ENCODE peak calls at places on chromosomes 4 and X, in six cellular contexts. H is H1, T is IMR-90, B is trophoblast cell, U is neuronal stem cell, K is H9. C is an unnamed sample.

GRCh38 chrX:10158279-10158939 is 1.6 kb downstream of the CLCN4 start:
- DNase-seq in H (peak), B (no peak), T (no peak), U (peak), K (peak), C (peak)

GRCh38 chrX:67555578-67556203 is 11.9 kb downstream of the AR start:
- DNase-seq in H (peak), K (peak), T (peak), B (peak), U (no peak), C (peak)

GRCh38 chrX:136768469-136769084 is 12.2 kb downstream of the ARHGEF6 start:
- DNase-seq in H (no peak), K (peak), T (peak), U (no peak), B (peak), C (peak)

GRCh38 chrX:25084446-25084845 is 68.7 kb upstream of the ARX start:
- DNase-seq in B (no peak), U (no peak), T (no peak), H (no peak), K (no peak), C (no peak)

GRCh38 chr4:125303058-125303457 is 11.7 kb upstream of the FAT4 start:
- DNase-seq in T (peak), B (no peak), U (no peak), H (no peak), K (no peak), C (peak)

GRCh38 chr4:30837131-30837539 is 117.0 kb downstream of the PCDH7 start:
- DNase-seq in H (no peak), T (peak), U (peak), B (peak), K (no peak), C (peak)

GRCh38 chrX:56794831-56795230 is 65.8 kb downstream of the NBDY start:
- DNase-seq in U (no peak), K (no peak), B (no peak), T (no peak), H (peak), C (no peak)

GRCh38 chr4:56038763-56039162 is 90.0 kb downstream of the CEP135 start:
- DNase-seq in B (no peak), H (no peak), K (no peak), U (no peak), T (no peak), C (no peak)

GRCh38 chr4:146488495-146489174 is 33.1 kb downstream of the SLC10A7 start:
- DNase-seq in H (no peak), T (peak), K (no peak), B (no peak), U (no peak), C (no peak)

GRCh38 chr4:70687821-70688794 is at the start of gene UTP3:
- DNase-seq in K (peak), B (peak), U (peak), T (peak), H (peak), C (peak)

GRCh38 chr4:114636192-114636935 is 37.8 kb downstream of the UGT8 start:
- DNase-seq in T (no peak), B (no peak), U (no peak), H (no peak), K (no peak), C (no peak)

GRCh38 chr4:566508-567295 is 9.4 kb downstream of the TMEM271 start:
- DNase-seq in H (no peak), K (no peak), T (peak), U (no peak), B (no peak), C (no peak)

DNA sequence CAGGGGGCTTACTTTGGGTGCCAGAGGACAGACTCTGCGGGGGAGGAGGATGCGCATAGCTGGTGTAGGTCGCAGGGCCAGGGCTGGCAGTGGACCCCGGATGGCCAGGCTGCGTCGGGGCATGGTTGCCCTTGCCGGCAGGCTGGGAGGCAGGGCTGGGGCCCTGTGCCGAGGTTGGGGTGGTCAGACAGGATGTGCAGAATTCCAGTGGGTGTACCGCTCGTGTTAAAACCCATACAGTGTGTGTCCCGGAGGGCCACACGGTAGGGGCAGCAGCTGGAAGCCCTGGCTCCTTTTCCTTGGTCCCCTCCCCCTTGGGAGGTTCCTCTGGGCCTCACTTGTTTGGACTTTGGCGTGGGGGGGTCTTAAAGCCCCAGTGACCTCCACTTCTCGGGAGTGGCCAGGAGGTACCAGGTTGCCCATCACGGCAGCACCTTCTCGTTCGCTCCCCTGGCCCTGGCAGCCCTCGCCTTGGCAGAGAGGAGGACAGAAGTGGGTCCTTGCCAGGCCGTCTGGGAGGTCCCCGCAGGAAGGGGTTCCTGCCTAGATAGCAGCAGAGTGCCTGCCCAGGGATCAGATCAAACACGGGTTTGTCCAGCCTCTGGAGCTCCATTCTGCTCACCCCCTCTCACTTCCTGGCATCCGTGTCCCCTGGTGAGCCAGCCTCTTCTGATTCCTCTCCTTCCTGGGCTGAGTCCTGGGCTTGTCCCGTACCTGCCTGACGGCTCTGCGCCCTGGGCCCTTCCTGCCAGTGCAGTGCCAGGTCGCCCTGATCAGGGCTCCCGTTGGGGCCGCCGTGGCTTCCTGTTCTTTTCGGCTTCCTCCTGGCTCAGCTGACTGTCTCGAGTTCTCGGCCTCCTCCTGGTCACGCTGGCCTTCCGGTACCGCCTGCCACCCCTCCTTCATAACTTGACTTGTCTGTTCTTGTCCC is 56.7 kb upstream of the HGFAC start:
- DNase-seq in K (no peak), B (no peak), U (no peak), T (no peak), H (peak), C (no peak)
- H3K9ac ChIP-seq in K (no peak), B (no peak), U (no peak), T (no peak), H (no peak), C (no peak)

GRCh38 chr4:93829531-93830089 is 1.1 kb downstream of the ATOH1 start:
- DNase-seq in T (no peak), K (peak), U (peak), H (peak), B (no peak), C (no peak)
- H3K14ac ChIP-seq in T (no peak), K (no peak), U (no peak), H (no peak), B (no peak), C (no peak)

DNA sequence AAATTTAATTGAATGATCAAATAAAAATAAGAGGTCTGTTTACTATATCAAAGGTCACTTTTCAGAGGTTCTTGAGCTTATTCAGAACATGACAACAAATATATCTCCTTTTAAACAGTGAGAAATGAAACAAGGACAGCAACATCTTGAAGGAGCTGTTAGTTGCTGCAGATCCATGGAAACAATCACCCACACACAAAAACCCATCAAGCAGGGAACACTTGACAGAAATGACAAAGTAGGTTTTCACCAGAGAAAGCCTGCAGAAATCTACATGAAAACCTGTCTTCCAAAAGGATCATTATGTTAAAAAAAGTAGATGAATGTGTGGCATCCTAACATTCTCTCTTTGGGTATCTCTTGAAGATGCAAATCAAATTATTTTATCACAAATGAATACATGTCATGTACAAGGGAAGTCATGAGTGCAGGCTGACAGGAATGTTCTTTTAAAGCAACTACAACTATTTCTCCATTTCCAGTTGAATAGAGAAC is 203.0 kb downstream of the GRIA2 start:
- DNase-seq in K (no peak), B (no peak), U (no peak), H (no peak), T (no peak), C (no peak)
- H3K9ac ChIP-seq in K (no peak), B (no peak), U (no peak), H (no peak), T (no peak), C (no peak)

DNA sequence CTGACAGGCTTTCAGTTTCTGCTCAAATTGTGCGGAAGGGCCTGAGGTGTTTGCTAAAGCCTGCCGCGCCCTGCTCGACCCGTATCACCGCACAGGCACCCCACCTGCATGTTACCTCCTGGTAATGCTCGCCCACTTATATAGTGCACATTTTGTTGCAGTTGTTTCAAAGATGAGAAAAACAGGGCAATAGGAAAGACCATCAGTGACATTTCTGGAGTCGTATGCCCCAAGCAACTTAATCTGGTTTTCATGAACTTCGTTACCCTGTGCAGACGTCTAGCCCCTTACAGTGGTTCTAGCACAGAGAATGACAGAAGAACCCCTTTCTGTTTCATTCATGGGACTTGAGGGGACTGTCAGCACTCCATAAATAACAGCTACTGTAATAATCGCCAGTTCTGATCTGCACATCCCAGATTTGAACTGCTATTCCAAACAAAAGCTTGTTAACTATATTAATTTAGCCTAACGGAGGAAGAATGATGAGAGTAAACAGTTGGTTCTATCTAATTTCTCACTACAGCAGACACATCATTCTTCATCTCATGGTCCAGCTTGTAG is 940 bp upstream of the DCTD start:
- DNase-seq in B (peak), H (no peak), T (no peak), U (no peak), K (no peak), C (no peak)
- H3K14ac ChIP-seq in B (no peak), H (no peak), T (peak), U (no peak), K (no peak), C (peak)

DNA sequence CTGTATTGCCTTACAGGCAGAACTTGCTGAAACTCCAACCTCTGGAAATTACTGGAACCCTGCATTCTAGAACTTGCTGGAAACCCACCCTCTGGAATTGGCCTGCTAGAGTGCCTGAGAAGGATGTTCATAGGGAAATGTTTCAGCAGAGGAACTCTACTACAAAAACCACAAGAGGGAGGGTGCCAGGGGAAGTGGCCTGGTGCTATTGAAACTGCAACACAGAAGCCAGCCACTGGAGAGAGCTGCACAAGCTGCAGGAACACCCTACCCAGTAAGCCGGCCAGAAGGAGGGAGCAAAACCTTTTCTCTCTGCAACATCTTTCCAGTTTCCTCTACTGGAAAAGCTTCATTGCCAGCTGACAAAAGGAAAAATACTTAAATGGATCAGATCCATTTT is 2.5 kb upstream of the BRWD3 start:
- DNase-seq in H (no peak), K (peak), U (peak), B (no peak), T (peak), C (peak)
- H3K9ac ChIP-seq in H (no peak), K (no peak), U (no peak), B (no peak), T (no peak), C (no peak)

GRCh38 chrX:139965421-139965820 is at the start of gene CXorf66:
- DNase-seq in U (no peak), K (no peak), T (no peak), B (no peak), H (no peak), C (no peak)

GRCh38 chrX:139971394-139971749 is 6.1 kb upstream of the CXorf66 start:
- DNase-seq in B (no peak), U (no peak), T (no peak), K (no peak), H (no peak), C (no peak)

GRCh38 chrX:139969286-139969685 is 4.0 kb upstream of the CXorf66 start:
- DNase-seq in T (no peak), U (no peak), H (no peak), K (no peak), B (no peak), C (no peak)

GRCh38 chrX:139972113-139972512 is 6.8 kb upstream of the CXorf66 start:
- DNase-seq in T (no peak), B (no peak), H (no peak), U (no peak), K (no peak), C (no peak)

DNA sequence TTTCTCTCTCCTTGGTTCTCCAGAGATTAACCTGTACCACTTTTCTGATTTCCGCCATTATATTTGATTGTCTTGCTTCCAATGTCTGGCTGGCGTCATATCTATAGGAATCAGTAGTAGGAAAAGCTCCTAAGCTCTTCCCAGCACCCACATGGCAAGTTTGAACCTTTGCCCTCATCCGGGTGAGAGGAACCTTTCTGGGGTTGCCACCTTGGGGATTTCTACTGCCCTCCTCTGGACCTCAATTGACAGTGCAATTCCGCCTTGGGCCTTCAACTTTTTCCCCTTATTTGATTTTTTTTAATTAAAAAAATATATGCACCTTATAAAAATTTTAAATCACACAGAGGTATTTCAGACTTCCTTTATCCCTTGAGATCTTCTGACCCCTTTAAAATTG is 2.0 kb upstream of the CXorf66 start:
- DNase-seq in H (no peak), B (no peak), K (no peak), T (no peak), U (no peak), C (no peak)
- H3K14ac ChIP-seq in H (no peak), B (no peak), K (no peak), T (no peak), U (no peak), C (no peak)

GRCh38 chrX:54530358-54530900 is 410 bp downstream of the GNL3L start:
- DNase-seq in U (no peak), K (no peak), T (no peak), H (no peak), B (no peak), C (no peak)

GRCh38 chrX:54529559-54530357 is at the start of gene GNL3L:
- DNase-seq in K (peak), T (peak), B (peak), U (peak), H (peak), C (peak)

GRCh38 chrX:54534271-54534670 is 4.3 kb downstream of the GNL3L start:
- DNase-seq in H (no peak), U (no peak), T (no peak), B (no peak), K (no peak), C (no peak)

GRCh38 chrX:54529166-54529558 is 857 bp upstream of the GNL3L start:
- DNase-seq in T (no peak), U (no peak), H (no peak), K (no peak), B (no peak), C (no peak)
- H3K9ac ChIP-seq in T (peak), U (no peak), H (no peak), K (peak), B (no peak), C (peak)

DNA sequence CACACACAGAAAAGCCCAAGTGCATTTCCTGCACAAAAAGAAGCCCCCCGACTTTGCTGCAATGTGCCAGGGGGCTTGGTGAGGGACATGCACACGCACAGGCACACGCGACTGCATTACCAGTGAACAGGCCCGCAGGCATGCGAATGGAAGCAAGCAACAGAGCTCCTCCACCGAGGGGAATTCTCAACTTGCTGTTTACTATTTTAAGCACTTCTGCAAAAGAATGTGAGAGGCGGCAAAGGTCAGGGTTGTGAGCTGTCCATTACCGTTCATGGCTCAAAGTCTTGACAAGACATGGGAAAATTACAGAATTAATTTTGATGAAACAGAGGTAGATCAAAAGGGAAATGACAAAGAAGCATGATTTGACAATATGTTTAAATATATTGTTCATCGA is 342.5 kb upstream of the NOCT start:
- DNase-seq in U (no peak), T (peak), K (no peak), B (peak), H (no peak), C (peak)
- H3K14ac ChIP-seq in U (no peak), T (no peak), K (no peak), B (no peak), H (no peak), C (no peak)

GRCh38 chr4:95546236-95546635 is 2.5 kb downstream of the UNC5C start:
- DNase-seq in B (no peak), H (no peak), K (no peak), T (no peak), U (no peak), C (no peak)

GRCh38 chr4:95549246-95550138 is 719 bp upstream of the UNC5C start:
- DNase-seq in U (peak), K (peak), T (peak), H (peak), B (no peak), C (peak)

GRCh38 chr4:95548738-95549245 is at the start of gene UNC5C:
- DNase-seq in B (no peak), T (no peak), K (peak), U (peak), H (peak), C (peak)

GRCh38 chr4:95546866-95547707 is 1.7 kb downstream of the UNC5C start:
- DNase-seq in B (no peak), T (no peak), K (peak), U (no peak), H (peak), C (no peak)

GRCh38 chr4:95547708-95548471 is 883 bp downstream of the UNC5C start:
- DNase-seq in H (peak), B (no peak), T (no peak), U (peak), K (peak), C (peak)
- H3K9ac ChIP-seq in H (no peak), B (peak), T (no peak), U (peak), K (peak), C (no peak)